ENCODE peak calls at places on chromosomes 4 and X, in four cellular contexts. D is CD8-positive, alpha-beta T cell; P is neural progenitor cell; U is nephron progenitor cell. M is an unnamed sample.

GRCh38 chr4:186845137-186845842 is 121.6 kb upstream of the FAT1 start:
- DNase-seq in U (no peak), D (no peak), P (no peak), M (no peak)

GRCh38 chr4:146029939-146030710 is 91.5 kb upstream of the ZNF827 start:
- DNase-seq in P (no peak), D (no peak), U (peak), M (no peak)

GRCh38 chr4:140408974-140409373 is 18.5 kb downstream of the CLGN start:
- DNase-seq in U (no peak), P (no peak), D (no peak), M (no peak)

GRCh38 chr4:95124906-95125504 is 367.2 kb downstream of the BMPR1B start:
- DNase-seq in D (no peak), U (peak), P (peak), M (peak)

GRCh38 chrX:120016068-120016441 is 61.4 kb downstream of the RHOXF2B start:
- DNase-seq in D (no peak), U (no peak), P (no peak), M (no peak)

GRCh38 chr4:683982-684571 is 4.9 kb downstream of the SLC49A3 start:
- DNase-seq in D (no peak), P (peak), U (peak), M (peak)

GRCh38 chrX:131729295-131729694 is 185.4 kb downstream of the OR13H1 start:
- DNase-seq in D (no peak), P (no peak), U (no peak), M (no peak)

GRCh38 chrX:35711281-35711680 is 86.9 kb upstream of the MAGEB16 start:
- DNase-seq in P (no peak), D (no peak), U (no peak), M (no peak)

GRCh38 chr4:141797966-141798365 is 161.6 kb downstream of the IL15 start:
- DNase-seq in P (no peak), D (no peak), U (no peak), M (no peak)

GRCh38 chr4:8353158-8353495 is 83.6 kb downstream of the HTRA3 start:
- DNase-seq in U (no peak), P (no peak), D (no peak), M (no peak)

GRCh38 chr4:134388351-134388750 is 186.8 kb upstream of the PABPC4L start:
- DNase-seq in U (no peak), P (peak), D (no peak), M (no peak)

GRCh38 chrX:69369999-69370398 is 134.1 kb upstream of the NALF2 start:
- DNase-seq in D (no peak), P (no peak), U (no peak), M (no peak)

GRCh38 chr4:128596115-128596514 is 213.4 kb upstream of the JADE1 start:
- DNase-seq in U (peak), D (no peak), P (no peak), M (no peak)

GRCh38 chr4:68466751-68467150 is 19.5 kb downstream of the TMPRSS11E start:
- DNase-seq in D (no peak), U (no peak), P (no peak), M (no peak)

GRCh38 chr4:3460926-3461325 is 2.2 kb upstream of the DOK7 start:
- DNase-seq in U (no peak), D (no peak), P (no peak), M (no peak)

GRCh38 chrX:135185795-135186443 is 14.7 kb upstream of the CT55 start:
- DNase-seq in D (peak), P (peak), U (peak), M (peak)

GRCh38 chr4:19999331-19999730 is 252.4 kb upstream of the SLIT2 start:
- DNase-seq in U (no peak), P (no peak), D (no peak), M (no peak)

DNA sequence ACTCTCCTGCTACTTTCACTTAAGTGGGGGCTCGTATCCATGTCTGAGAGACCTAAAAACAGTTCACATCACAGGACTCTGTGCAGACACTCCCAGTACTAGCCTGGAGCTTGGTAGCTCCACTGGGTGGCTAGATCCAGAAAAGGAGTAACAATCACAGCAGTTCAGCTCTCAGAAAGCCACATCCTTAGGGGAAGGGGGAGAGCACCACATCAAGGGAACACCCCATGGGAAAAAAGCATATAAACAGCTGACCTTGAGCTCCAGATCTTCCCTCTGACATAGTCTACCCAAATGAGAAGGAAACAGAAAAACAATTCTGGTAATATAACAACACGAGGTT is 175.8 kb downstream of the FAM13A start:
- DNase-seq in P (no peak), U (no peak), D (no peak), M (no peak)
- TF ChIP-seq CTCF in P (no peak), U (no peak), D (no peak), M (no peak)

DNA sequence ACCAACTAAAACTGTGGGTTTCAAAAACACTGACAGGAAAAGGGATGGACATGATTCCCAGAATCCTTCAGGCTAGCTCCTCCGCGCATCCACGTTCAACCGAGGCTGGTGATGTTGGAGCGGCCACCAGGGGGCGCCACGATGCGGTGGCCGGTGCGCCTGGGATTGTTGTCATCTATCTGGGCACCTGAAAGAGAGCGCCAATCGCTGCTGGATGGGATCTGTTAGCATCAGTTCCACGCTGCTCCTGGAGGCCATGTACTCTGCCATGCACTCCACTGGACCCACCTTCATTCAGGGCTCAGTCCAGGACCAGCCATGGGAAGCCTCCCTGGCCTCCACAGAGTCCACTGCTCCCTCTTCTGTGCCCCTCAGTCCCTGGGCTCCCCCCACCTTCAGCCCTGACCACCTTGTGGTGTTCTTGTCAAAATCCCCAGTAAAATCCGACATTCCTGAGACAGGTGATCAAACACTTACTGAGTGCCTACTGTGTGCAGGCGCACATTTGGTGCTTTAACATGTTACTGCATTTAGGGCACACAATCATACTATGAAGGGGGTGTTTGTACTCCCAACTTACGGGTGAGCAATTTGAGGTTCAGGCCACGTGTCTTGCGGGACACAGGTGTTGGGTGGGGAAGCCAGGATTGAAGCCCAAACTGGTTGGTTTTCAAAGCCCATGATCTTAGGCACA is 71.1 kb downstream of the CRMP1 start:
- DNase-seq in P (peak), D (no peak), U (peak), M (peak)
- TF ChIP-seq CTCF in P (peak), D (no peak), U (peak), M (peak)

GRCh38 chr4:115053313-115053712 is 60.1 kb downstream of the NDST4 start:
- DNase-seq in D (no peak), P (no peak), U (no peak), M (no peak)

GRCh38 chr4:115058533-115058932 is 54.9 kb downstream of the NDST4 start:
- DNase-seq in D (no peak), U (no peak), P (no peak), M (no peak)

GRCh38 chr4:115054836-115055235 is 58.6 kb downstream of the NDST4 start:
- DNase-seq in P (no peak), D (no peak), U (no peak), M (no peak)
- TF ChIP-seq CTCF in P (no peak), D (no peak), U (no peak), M (no peak)

DNA sequence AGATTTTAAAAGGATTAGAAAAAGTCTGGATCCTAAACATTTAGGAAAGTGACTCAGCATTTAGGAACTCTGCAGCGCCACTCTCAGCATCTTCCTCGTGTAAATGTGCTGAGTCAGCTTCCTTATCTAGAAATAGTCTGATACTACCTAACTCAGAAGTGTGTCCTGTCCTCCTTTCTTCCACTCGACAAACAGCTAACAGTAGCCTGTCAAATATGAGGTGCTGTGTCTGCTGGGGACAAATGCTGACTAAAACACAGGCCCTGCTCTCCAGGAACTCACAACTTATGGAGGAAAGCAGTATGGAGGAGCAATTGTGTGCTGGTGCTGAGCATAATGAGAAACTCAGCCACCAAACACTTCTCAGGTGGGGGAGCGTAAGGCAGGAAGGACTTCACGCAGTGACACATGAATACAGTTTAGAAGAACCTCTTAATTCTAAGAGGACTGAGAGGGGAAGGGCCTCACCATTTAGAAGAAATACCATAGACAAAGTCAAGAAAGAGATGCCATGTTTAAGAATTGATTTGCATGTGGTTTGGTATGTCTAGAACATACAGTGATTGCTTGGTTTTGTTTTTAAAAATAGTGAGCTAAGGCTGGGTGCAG is 125.3 kb downstream of the SOWAHB start:
- DNase-seq in P (no peak), D (no peak), U (no peak), M (no peak)
- TF ChIP-seq CTCF in P (no peak), D (no peak), U (no peak), M (no peak)

DNA sequence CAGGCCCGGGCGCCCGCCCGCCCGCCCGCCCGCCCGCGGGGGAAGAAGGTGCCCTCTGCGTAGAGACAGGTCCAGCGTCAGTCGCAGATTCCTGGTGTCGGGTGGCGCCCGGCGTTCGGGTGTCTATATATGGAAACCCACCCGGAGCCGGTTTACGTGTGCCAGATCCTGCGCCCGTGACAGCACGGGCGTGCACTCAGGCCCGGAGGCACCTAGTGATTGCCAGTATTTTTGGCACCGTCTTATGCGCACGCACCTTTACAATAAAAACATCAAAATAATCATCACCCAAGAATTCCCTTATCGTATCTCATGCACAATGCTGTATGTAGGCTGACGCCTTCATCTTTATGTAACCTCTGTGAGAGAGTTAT is 517 bp downstream of the SLC25A4 start:
- DNase-seq in P (no peak), U (no peak), D (no peak), M (no peak)
- TF ChIP-seq CTCF in P (no peak), U (no peak), D (no peak), M (no peak)

DNA sequence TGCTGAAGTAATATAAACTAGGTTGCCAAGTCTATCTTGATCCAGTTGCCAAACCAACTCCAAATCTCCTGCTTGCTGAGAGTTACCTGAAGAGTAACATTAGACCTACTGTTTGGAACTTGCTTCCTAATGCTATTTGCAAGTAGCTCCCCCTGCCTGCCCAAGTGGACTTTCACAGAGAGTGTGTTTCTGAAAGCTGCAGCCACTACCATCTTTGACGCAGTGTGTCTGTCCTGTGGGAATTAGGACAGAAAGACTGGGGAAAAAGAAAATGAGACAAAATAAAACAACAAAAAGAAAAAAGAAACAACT is 195.0 kb upstream of the HS3ST1 start:
- DNase-seq in P (peak), D (no peak), U (no peak), M (no peak)
- TF ChIP-seq CTCF in P (peak), D (no peak), U (peak), M (peak)

DNA sequence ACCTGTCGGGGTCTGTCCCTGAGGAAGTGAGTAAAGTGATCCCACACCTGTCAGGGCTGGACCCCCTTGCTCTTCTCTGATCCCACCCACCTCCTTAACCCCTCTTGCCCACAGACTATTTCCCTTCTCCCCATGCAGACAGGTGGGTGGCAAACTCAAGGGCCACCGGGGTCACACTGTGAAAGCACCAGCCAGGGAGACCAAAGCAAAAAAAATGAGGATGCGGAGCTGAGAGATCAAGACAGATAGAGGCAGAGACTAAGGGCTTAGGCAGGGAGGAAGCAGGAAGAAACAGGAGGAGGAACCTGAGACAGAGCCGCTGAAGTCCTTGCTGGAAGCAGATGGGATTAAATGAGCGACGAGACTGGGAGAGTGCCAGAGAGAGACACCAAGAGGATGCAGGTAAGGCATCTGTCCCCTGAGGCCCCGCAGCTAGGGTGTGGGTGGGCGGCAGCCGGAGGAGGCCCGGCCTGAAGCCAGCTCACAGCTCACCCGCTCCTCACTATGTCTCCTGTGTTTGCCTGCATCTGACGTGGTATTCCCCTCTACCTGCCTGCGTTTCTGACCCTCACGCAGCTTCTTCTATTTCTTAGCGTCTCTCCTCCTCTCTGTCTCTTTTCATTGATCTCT is 7.2 kb downstream of the TIMM17B start:
- DNase-seq in U (no peak), P (peak), D (no peak), M (no peak)
- TF ChIP-seq CTCF in U (no peak), P (no peak), D (no peak), M (no peak)